ENCODE peak calls at places on chromosomes 11 and 22, in four cellular contexts. N, F, H and A are unnamed samples.

GRCh38 chr11:19905280-19905853 is 192.7 kb downstream of the NAV2 start:
- DNase-seq in F (no peak), N (no peak), H (no peak), A (no peak)

GRCh38 chr22:50146440-50147228 is 23.9 kb upstream of the PANX2 start:
- DNase-seq in H (no peak), F (peak; percentile 81), N (no peak), A (no peak)

GRCh38 chr11:86592659-86593451 is 79.6 kb downstream of the ME3 start:
- DNase-seq in H (peak; percentile 61), F (peak; percentile 87), N (no peak), A (peak; percentile 32)

GRCh38 chr11:61567286-61568061 is 13.4 kb downstream of the SYT7 start:
- DNase-seq in F (peak; percentile 79), N (peak; percentile 85), H (peak; percentile 62), A (peak; percentile 74)

GRCh38 chr11:112391086-112391485 is 130.4 kb upstream of the PLET1 start:
- DNase-seq in F (no peak), H (no peak), N (no peak), A (no peak)

GRCh38 chr11:69060005-69060404 is 11.3 kb downstream of the TPCN2 start:
- DNase-seq in N (no peak), H (no peak), F (no peak), A (no peak)

GRCh38 chr11:110529043-110529442 is 99.3 kb downstream of the FDX1 start:
- DNase-seq in F (no peak), H (no peak), N (no peak), A (no peak)

GRCh38 chr11:34274712-34275398 is 83.0 kb downstream of the ABTB2 start:
- DNase-seq in F (peak; percentile 96), N (no peak), H (peak; percentile 99), A (no peak)

GRCh38 chr11:58006940-58007339 is 16.7 kb upstream of the OR9Q1 start:
- DNase-seq in H (no peak), F (no peak), N (no peak), A (no peak)

GRCh38 chr11:77046060-77046501 is 11.9 kb downstream of the B3GNT6 start:
- DNase-seq in H (no peak), N (no peak), F (peak; percentile 66), A (peak; percentile 71)

GRCh38 chr11:62024975-62025374 is 57.5 kb upstream of the FTH1 start:
- DNase-seq in H (no peak), N (no peak), F (peak; percentile 30), A (no peak)

GRCh38 chr11:65446446-65447277 is 24.1 kb downstream of the NEAT1 start:
- DNase-seq in N (no peak), F (peak; percentile 82), H (peak; percentile 46), A (no peak)

GRCh38 chr11:65445101-65445603 is 22.6 kb downstream of the NEAT1 start:
- DNase-seq in F (no peak), H (no peak), N (no peak), A (no peak)

GRCh38 chr11:65445604-65446445 is 23.2 kb downstream of the NEAT1 start:
- DNase-seq in H (no peak), F (peak; percentile 76), N (peak; percentile 78), A (no peak)

GRCh38 chr11:65442952-65443351 is 20.4 kb downstream of the NEAT1 start:
- DNase-seq in F (no peak), H (no peak), N (no peak), A (no peak)

DNA sequence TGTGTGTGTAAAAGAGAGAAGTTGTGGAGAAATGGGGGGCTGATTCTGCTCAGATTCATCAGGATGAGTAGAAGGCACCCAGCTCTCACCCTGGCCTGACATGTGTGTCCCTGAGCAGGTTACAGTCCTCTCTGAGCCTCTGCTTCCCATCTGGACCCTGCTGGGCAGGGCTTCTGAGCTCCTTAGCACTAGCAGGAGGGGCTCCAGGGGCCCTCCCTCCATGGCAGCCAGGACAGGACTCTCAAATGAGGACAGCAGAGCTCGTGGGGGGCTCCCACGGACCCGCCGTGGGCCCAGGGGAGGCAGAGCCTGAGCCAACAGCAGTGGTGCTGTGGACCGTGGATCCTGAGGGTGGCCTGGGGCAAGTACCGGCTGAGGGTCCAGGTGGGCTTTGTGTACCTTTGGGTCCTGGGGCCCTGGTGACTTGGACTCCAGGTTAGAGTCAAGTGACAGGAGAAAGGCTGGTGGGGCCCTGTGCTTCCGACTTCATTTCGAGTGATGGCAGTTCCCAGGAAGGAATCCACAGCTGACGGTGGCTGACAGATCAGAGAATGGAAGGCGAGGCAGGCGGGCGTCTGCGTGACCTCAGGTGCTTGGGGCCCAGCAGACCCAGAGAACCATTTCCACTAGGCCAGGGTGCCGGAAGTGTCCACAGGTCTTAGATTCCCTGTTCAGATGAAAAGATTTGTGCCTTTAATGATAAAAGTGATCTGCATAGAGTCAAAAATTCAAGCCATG is 21.9 kb downstream of the NEAT1 start:
- DNase-seq in F (peak; percentile 76), H (no peak), N (no peak), A (no peak)
- TF ChIP-seq POLR2AphosphoS5 in F (peak; percentile 18), H (no peak), N (peak; percentile 87), A (no peak)

DNA sequence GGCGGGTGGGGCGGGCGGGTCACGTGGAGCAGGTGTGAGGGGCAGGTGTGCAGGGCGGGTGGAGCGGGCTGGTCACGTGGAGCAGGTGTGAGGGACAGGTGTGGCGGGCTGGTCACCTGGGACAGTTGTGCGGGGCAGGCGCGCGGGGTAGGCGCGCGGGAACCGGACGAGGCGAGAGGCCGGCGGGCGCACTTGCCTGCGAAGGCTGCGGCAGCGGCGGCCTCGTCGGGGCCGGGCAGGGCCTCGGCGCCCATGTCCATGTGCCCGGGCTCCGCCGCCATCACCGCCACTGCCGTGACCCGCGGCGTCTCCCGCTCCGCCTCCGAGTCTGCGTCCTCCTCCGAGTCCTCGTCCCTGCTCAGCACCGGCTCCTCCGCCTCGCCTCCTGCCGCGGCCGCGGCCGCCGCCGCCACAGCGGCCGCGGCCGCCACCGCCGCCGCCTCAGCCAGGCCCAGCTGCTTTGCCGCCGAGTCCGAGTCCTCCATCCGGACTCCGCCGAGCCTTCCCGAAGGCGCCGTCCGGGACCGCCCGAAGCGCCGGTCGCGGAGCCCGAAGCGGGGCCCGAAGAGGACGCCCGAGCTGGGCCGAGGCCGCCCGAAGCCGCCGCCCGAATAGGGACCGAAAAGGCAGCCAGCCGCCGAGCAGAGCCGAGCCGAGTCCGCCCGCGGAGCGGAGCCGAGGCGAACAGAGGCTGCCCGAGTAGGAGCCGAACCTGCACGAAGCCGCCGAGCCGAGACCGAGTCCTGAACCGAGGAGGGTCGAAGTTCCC is at the start of gene DEAF1:
- DNase-seq in H (peak; percentile 97), F (peak; percentile 99), N (peak; percentile 100), A (peak; percentile 80)
- TF ChIP-seq POLR2AphosphoS5 in H (no peak), F (no peak), N (peak; percentile 65), A (no peak)

GRCh38 chr11:124879999-124880611 is 14.9 kb downstream of the ROBO3 start:
- DNase-seq in F (peak; percentile 50), H (no peak), N (peak; percentile 76), A (no peak)

GRCh38 chr11:124884869-124885479 is 12.7 kb downstream of the ROBO4 start:
- DNase-seq in F (peak; percentile 48), H (no peak), N (no peak), A (no peak)

GRCh38 chr11:124884340-124884739 is 13.3 kb downstream of the ROBO4 start:
- DNase-seq in N (no peak), F (peak; percentile 22), H (no peak), A (no peak)

GRCh38 chr11:124880958-124881357 is 15.7 kb downstream of the ROBO3 start:
- DNase-seq in N (no peak), F (no peak), H (no peak), A (no peak)

GRCh38 chr11:124882339-124883071 is 15.2 kb downstream of the ROBO4 start:
- DNase-seq in F (no peak), H (no peak), N (no peak), A (no peak)
- TF ChIP-seq POLR2AphosphoS5 in F (no peak), H (no peak), N (no peak), A (no peak)

GRCh38 chr11:47987310-47987709 is 7.0 kb downstream of the PTPRJ start:
- DNase-seq in N (no peak), F (no peak), H (no peak), A (no peak)

GRCh38 chr11:47991266-47991830 is 11.0 kb downstream of the PTPRJ start:
- DNase-seq in H (peak; percentile 69), F (no peak), N (no peak), A (no peak)

GRCh38 chr11:47987781-47988180 is 7.4 kb downstream of the PTPRJ start:
- DNase-seq in N (no peak), H (peak; percentile 33), F (peak; percentile 68), A (no peak)

GRCh38 chr11:47991894-47992293 is 11.5 kb downstream of the PTPRJ start:
- DNase-seq in H (no peak), F (no peak), N (no peak), A (no peak)

DNA sequence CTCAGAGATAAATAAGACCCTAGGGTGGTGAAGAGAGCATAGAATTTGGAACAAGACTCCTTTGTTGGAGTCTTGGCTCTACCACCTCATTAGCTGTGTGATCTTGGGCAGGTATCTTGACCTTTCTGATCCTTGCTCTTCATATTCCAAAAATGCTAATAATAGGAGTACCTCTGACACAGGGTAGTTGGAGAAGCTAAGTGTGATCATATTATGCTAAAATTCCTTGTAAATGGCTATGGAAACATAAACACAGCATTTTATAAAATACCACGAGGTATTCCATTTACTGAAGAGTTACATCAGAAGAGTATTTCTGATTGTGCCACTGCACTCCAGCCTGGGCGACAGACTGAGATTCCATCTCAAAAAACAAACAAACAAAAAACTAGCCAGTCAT is 9.4 kb downstream of the PTPRJ start:
- DNase-seq in N (no peak), F (no peak), H (no peak), A (no peak)
- TF ChIP-seq POLR2AphosphoS5 in N (no peak), F (no peak), H (no peak), A (no peak)